ENCODE peak calls at places on chromosomes 11 and 22, in seven cellular contexts. One of them, this sample, is unnamed. For H3K27me3, the result is how much of the 10 kb centered on the place peaks cover.

GRCh38 chr11:118628432-118628831 is 21.0 kb downstream of the PHLDB1 start:
- DNase-seq in right cardiac atrium: peak
- DNase-seq in brain microvascular endothelial cell: no peak
- DNase-seq in SJCRH30: no peak
- DNase-seq in CD4-positive, alpha-beta memory T cell: no peak
- DNase-seq in uterus: no peak
- DNase-seq in left ventricle myocardium inferior: peak
- DNase-seq in this sample: peak

GRCh38 chr11:36149538-36150242 is 139.5 kb downstream of the COMMD9 start:
- DNase-seq in SJCRH30: peak
- DNase-seq in brain microvascular endothelial cell: peak
- DNase-seq in uterus: peak
- DNase-seq in right cardiac atrium: no peak
- DNase-seq in CD4-positive, alpha-beta memory T cell: no peak
- DNase-seq in left ventricle myocardium inferior: no peak
- DNase-seq in this sample: no peak

GRCh38 chr11:64690235-64690634 is 32.8 kb downstream of the NRXN2 start:
- DNase-seq in uterus: no peak
- DNase-seq in right cardiac atrium: peak
- DNase-seq in brain microvascular endothelial cell: no peak
- DNase-seq in left ventricle myocardium inferior: peak
- DNase-seq in SJCRH30: no peak
- DNase-seq in CD4-positive, alpha-beta memory T cell: no peak
- DNase-seq in this sample: no peak

GRCh38 chr11:76445122-76446084 is 585 bp downstream of the EMSY start:
- DNase-seq in right cardiac atrium: peak
- DNase-seq in CD4-positive, alpha-beta memory T cell: peak
- DNase-seq in uterus: peak
- DNase-seq in brain microvascular endothelial cell: peak
- DNase-seq in SJCRH30: peak
- DNase-seq in left ventricle myocardium inferior: peak
- DNase-seq in this sample: peak

GRCh38 chr11:35752115-35752514 is 89.5 kb downstream of the TRIM44 start:
- DNase-seq in left ventricle myocardium inferior: no peak
- DNase-seq in CD4-positive, alpha-beta memory T cell: no peak
- DNase-seq in brain microvascular endothelial cell: peak
- DNase-seq in right cardiac atrium: no peak
- DNase-seq in uterus: no peak
- DNase-seq in SJCRH30: no peak
- DNase-seq in this sample: no peak

GRCh38 chr11:70876685-70877084 is 375.7 kb downstream of the SHANK2 start:
- DNase-seq in right cardiac atrium: no peak
- DNase-seq in CD4-positive, alpha-beta memory T cell: no peak
- DNase-seq in SJCRH30: no peak
- DNase-seq in uterus: no peak
- DNase-seq in left ventricle myocardium inferior: no peak
- DNase-seq in brain microvascular endothelial cell: no peak
- DNase-seq in this sample: no peak

GRCh38 chr11:60994450-60995135 is 23.1 kb downstream of the CD6 start:
- DNase-seq in SJCRH30: no peak
- DNase-seq in right cardiac atrium: no peak
- DNase-seq in left ventricle myocardium inferior: no peak
- DNase-seq in CD4-positive, alpha-beta memory T cell: no peak
- DNase-seq in uterus: no peak
- DNase-seq in brain microvascular endothelial cell: no peak
- DNase-seq in this sample: no peak

GRCh38 chr11:126175261-126175885 is 36.1 kb downstream of the RPUSD4 start:
- DNase-seq in brain microvascular endothelial cell: no peak
- DNase-seq in uterus: peak
- DNase-seq in SJCRH30: no peak
- DNase-seq in right cardiac atrium: peak
- DNase-seq in CD4-positive, alpha-beta memory T cell: no peak
- DNase-seq in left ventricle myocardium inferior: peak
- DNase-seq in this sample: no peak

GRCh38 chr11:1705121-1706052 is 8.4 kb downstream of the KRTAP5-6 start:
- DNase-seq in right cardiac atrium: no peak
- DNase-seq in SJCRH30: peak
- DNase-seq in brain microvascular endothelial cell: no peak
- DNase-seq in left ventricle myocardium inferior: no peak
- DNase-seq in CD4-positive, alpha-beta memory T cell: no peak
- DNase-seq in uterus: no peak
- DNase-seq in this sample: no peak

GRCh38 chr11:125141178-125141577 is 23.4 kb upstream of the PKNOX2 start:
- DNase-seq in brain microvascular endothelial cell: no peak
- DNase-seq in right cardiac atrium: no peak
- DNase-seq in uterus: no peak
- DNase-seq in left ventricle myocardium inferior: no peak
- DNase-seq in SJCRH30: no peak
- DNase-seq in CD4-positive, alpha-beta memory T cell: no peak
- DNase-seq in this sample: no peak

GRCh38 chr22:36659762-36660509 is 43.6 kb downstream of the CACNG2 start:
- DNase-seq in SJCRH30: peak
- DNase-seq in uterus: peak
- DNase-seq in CD4-positive, alpha-beta memory T cell: no peak
- DNase-seq in left ventricle myocardium inferior: peak
- DNase-seq in right cardiac atrium: peak
- DNase-seq in brain microvascular endothelial cell: peak
- DNase-seq in this sample: peak

GRCh38 chr11:103994111-103994510 is 42.3 kb upstream of the DDI1 start:
- DNase-seq in SJCRH30: no peak
- DNase-seq in CD4-positive, alpha-beta memory T cell: no peak
- DNase-seq in brain microvascular endothelial cell: no peak
- DNase-seq in right cardiac atrium: no peak
- DNase-seq in uterus: no peak
- DNase-seq in left ventricle myocardium inferior: no peak
- DNase-seq in this sample: no peak

GRCh38 chr11:26828291-26828690 is 106.4 kb upstream of the SLC5A12 start:
- DNase-seq in uterus: no peak
- DNase-seq in brain microvascular endothelial cell: no peak
- DNase-seq in right cardiac atrium: no peak
- DNase-seq in SJCRH30: no peak
- DNase-seq in left ventricle myocardium inferior: no peak
- DNase-seq in CD4-positive, alpha-beta memory T cell: no peak
- DNase-seq in this sample: no peak

GRCh38 chr11:113477321-113477720 is 2.1 kb upstream of the DRD2 start:
- DNase-seq in SJCRH30: peak
- DNase-seq in right cardiac atrium: no peak
- DNase-seq in uterus: no peak
- DNase-seq in brain microvascular endothelial cell: no peak
- DNase-seq in CD4-positive, alpha-beta memory T cell: no peak
- DNase-seq in left ventricle myocardium inferior: no peak
- DNase-seq in this sample: no peak

GRCh38 chr11:126585388-126586302 is 230.2 kb downstream of the ST3GAL4 start:
- DNase-seq in left ventricle myocardium inferior: peak
- DNase-seq in brain microvascular endothelial cell: peak
- DNase-seq in CD4-positive, alpha-beta memory T cell: no peak
- DNase-seq in uterus: peak
- DNase-seq in SJCRH30: peak
- DNase-seq in right cardiac atrium: peak
- DNase-seq in this sample: peak

GRCh38 chr11:128701086-128701485 is 7.2 kb downstream of the FLI1 start:
- DNase-seq in right cardiac atrium: no peak
- DNase-seq in brain microvascular endothelial cell: no peak
- DNase-seq in CD4-positive, alpha-beta memory T cell: no peak
- DNase-seq in left ventricle myocardium inferior: no peak
- DNase-seq in uterus: no peak
- DNase-seq in SJCRH30: no peak
- DNase-seq in this sample: no peak

GRCh38 chr11:6635082-6635932 is 16.1 kb upstream of the TPP1 start:
- DNase-seq in uterus: peak
- DNase-seq in brain microvascular endothelial cell: no peak
- DNase-seq in CD4-positive, alpha-beta memory T cell: no peak
- DNase-seq in right cardiac atrium: peak
- DNase-seq in left ventricle myocardium inferior: peak
- DNase-seq in SJCRH30: peak
- DNase-seq in this sample: peak

GRCh38 chr11:58070585-58070984 is 39.8 kb downstream of the OR6Q1 start:
- DNase-seq in brain microvascular endothelial cell: no peak
- DNase-seq in CD4-positive, alpha-beta memory T cell: no peak
- DNase-seq in SJCRH30: no peak
- DNase-seq in left ventricle myocardium inferior: no peak
- DNase-seq in uterus: no peak
- DNase-seq in right cardiac atrium: no peak
- DNase-seq in this sample: no peak

GRCh38 chr11:67484847-67485311 is 2.1 kb downstream of the AIP start:
- DNase-seq in uterus: no peak
- DNase-seq in left ventricle myocardium inferior: no peak
- DNase-seq in right cardiac atrium: peak
- DNase-seq in SJCRH30: no peak
- DNase-seq in CD4-positive, alpha-beta memory T cell: peak
- DNase-seq in brain microvascular endothelial cell: no peak
- DNase-seq in this sample: no peak

GRCh38 chr22:16608931-16609330 is 16.3 kb upstream of the CCT8L2 start:
- DNase-seq in SJCRH30: no peak
- DNase-seq in left ventricle myocardium inferior: no peak
- DNase-seq in right cardiac atrium: peak
- DNase-seq in brain microvascular endothelial cell: no peak
- DNase-seq in uterus: no peak
- DNase-seq in CD4-positive, alpha-beta memory T cell: no peak
- DNase-seq in this sample: no peak

GRCh38 chr11:70710192-70710965 is 312.1 kb downstream of the CTTN start:
- DNase-seq in CD4-positive, alpha-beta memory T cell: no peak
- DNase-seq in left ventricle myocardium inferior: no peak
- DNase-seq in uterus: no peak
- DNase-seq in SJCRH30: no peak
- DNase-seq in brain microvascular endothelial cell: no peak
- DNase-seq in right cardiac atrium: peak
- DNase-seq in this sample: no peak

GRCh38 chr22:38843716-38844660 is at the start of gene NPTXR:
- DNase-seq in right cardiac atrium: peak
- DNase-seq in CD4-positive, alpha-beta memory T cell: peak
- DNase-seq in left ventricle myocardium inferior: peak
- DNase-seq in uterus: no peak
- DNase-seq in brain microvascular endothelial cell: no peak
- DNase-seq in SJCRH30: peak
- DNase-seq in this sample: no peak

GRCh38 chr11:64284962-64285884 is at the start of gene GPR137:
- DNase-seq in SJCRH30: peak
- DNase-seq in CD4-positive, alpha-beta memory T cell: peak
- DNase-seq in uterus: peak
- DNase-seq in left ventricle myocardium inferior: peak
- DNase-seq in brain microvascular endothelial cell: peak
- DNase-seq in right cardiac atrium: peak
- DNase-seq in this sample: peak

GRCh38 chr22:31752096-31752847 is 1.5 kb upstream of the DEPDC5 start:
- DNase-seq in left ventricle myocardium inferior: no peak
- DNase-seq in brain microvascular endothelial cell: no peak
- DNase-seq in right cardiac atrium: no peak
- DNase-seq in CD4-positive, alpha-beta memory T cell: no peak
- DNase-seq in SJCRH30: no peak
- DNase-seq in uterus: no peak
- DNase-seq in this sample: no peak

GRCh38 chr11:76233936-76234703 is 27.8 kb upstream of the WNT11 start:
- DNase-seq in left ventricle myocardium inferior: peak
- DNase-seq in SJCRH30: peak
- DNase-seq in right cardiac atrium: peak
- DNase-seq in brain microvascular endothelial cell: no peak
- DNase-seq in CD4-positive, alpha-beta memory T cell: no peak
- DNase-seq in uterus: peak
- DNase-seq in this sample: peak

DNA sequence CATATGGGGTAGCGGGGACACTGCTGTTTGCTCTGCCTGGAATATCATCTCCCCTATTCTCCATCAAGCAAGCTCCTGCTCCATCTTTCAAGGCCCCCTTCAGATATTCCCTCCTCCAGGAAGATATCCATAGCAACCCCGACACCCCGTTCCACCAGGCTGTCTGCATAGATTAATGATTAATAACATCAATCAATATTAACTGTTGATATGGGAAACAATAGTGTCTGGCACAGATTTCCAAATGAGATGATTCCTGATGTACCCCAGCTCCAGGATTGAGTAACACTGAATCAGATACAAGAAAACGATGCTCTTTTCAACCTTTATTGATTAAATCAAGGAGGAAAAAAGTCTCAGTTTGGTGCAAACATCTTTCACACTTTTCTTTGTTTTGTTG is 7.5 kb upstream of the TPST2 start:
- DNase-seq in uterus: no peak
- DNase-seq in left ventricle myocardium inferior: no peak
- DNase-seq in CD4-positive, alpha-beta memory T cell: no peak
- DNase-seq in brain microvascular endothelial cell: no peak
- DNase-seq in SJCRH30: no peak
- DNase-seq in right cardiac atrium: no peak
- DNase-seq in this sample: no peak
- H3K27me3 ChIP-seq in uterus: under half
- H3K27me3 ChIP-seq in left ventricle myocardium inferior: under half
- H3K27me3 ChIP-seq in CD4-positive, alpha-beta memory T cell: under half
- H3K27me3 ChIP-seq in brain microvascular endothelial cell: under half
- H3K27me3 ChIP-seq in SJCRH30: under half
- H3K27me3 ChIP-seq in right cardiac atrium: under half
- H3K27me3 ChIP-seq in this sample: under half

GRCh38 chr11:44303401-44303938 is 6.5 kb downstream of the ALX4 start:
- DNase-seq in left ventricle myocardium inferior: no peak
- DNase-seq in brain microvascular endothelial cell: no peak
- DNase-seq in uterus: no peak
- DNase-seq in right cardiac atrium: no peak
- DNase-seq in SJCRH30: no peak
- DNase-seq in CD4-positive, alpha-beta memory T cell: no peak
- DNase-seq in this sample: no peak

GRCh38 chr11:44298862-44299261 is 11.1 kb downstream of the ALX4 start:
- DNase-seq in left ventricle myocardium inferior: no peak
- DNase-seq in SJCRH30: no peak
- DNase-seq in CD4-positive, alpha-beta memory T cell: no peak
- DNase-seq in uterus: no peak
- DNase-seq in brain microvascular endothelial cell: no peak
- DNase-seq in right cardiac atrium: no peak
- DNase-seq in this sample: no peak

GRCh38 chr11:44300881-44301855 is 8.8 kb downstream of the ALX4 start:
- DNase-seq in SJCRH30: peak
- DNase-seq in CD4-positive, alpha-beta memory T cell: no peak
- DNase-seq in uterus: no peak
- DNase-seq in brain microvascular endothelial cell: no peak
- DNase-seq in right cardiac atrium: no peak
- DNase-seq in left ventricle myocardium inferior: no peak
- DNase-seq in this sample: no peak

GRCh38 chr11:44304091-44305084 is 5.6 kb downstream of the ALX4 start:
- DNase-seq in CD4-positive, alpha-beta memory T cell: no peak
- DNase-seq in uterus: no peak
- DNase-seq in SJCRH30: no peak
- DNase-seq in brain microvascular endothelial cell: peak
- DNase-seq in right cardiac atrium: no peak
- DNase-seq in left ventricle myocardium inferior: no peak
- DNase-seq in this sample: no peak

GRCh38 chr11:44301856-44302231 is 8.1 kb downstream of the ALX4 start:
- DNase-seq in brain microvascular endothelial cell: peak
- DNase-seq in uterus: no peak
- DNase-seq in left ventricle myocardium inferior: no peak
- DNase-seq in CD4-positive, alpha-beta memory T cell: no peak
- DNase-seq in right cardiac atrium: no peak
- DNase-seq in SJCRH30: peak
- DNase-seq in this sample: no peak
- H3K27me3 ChIP-seq in brain microvascular endothelial cell: half or more
- H3K27me3 ChIP-seq in uterus: under half
- H3K27me3 ChIP-seq in left ventricle myocardium inferior: half or more
- H3K27me3 ChIP-seq in CD4-positive, alpha-beta memory T cell: under half
- H3K27me3 ChIP-seq in right cardiac atrium: under half
- H3K27me3 ChIP-seq in SJCRH30: under half
- H3K27me3 ChIP-seq in this sample: under half

GRCh38 chr11:69703711-69704507 is at the start of gene FGF19:
- DNase-seq in left ventricle myocardium inferior: no peak
- DNase-seq in right cardiac atrium: peak
- DNase-seq in uterus: no peak
- DNase-seq in SJCRH30: no peak
- DNase-seq in brain microvascular endothelial cell: no peak
- DNase-seq in CD4-positive, alpha-beta memory T cell: no peak
- DNase-seq in this sample: no peak
- H3K27me3 ChIP-seq in left ventricle myocardium inferior: half or more
- H3K27me3 ChIP-seq in right cardiac atrium: under half
- H3K27me3 ChIP-seq in uterus: under half
- H3K27me3 ChIP-seq in SJCRH30: under half
- H3K27me3 ChIP-seq in brain microvascular endothelial cell: half or more
- H3K27me3 ChIP-seq in CD4-positive, alpha-beta memory T cell: under half
- H3K27me3 ChIP-seq in this sample: half or more

GRCh38 chr22:22093743-22094142 is 111.2 kb upstream of the TOP3B start:
- DNase-seq in brain microvascular endothelial cell: no peak
- DNase-seq in CD4-positive, alpha-beta memory T cell: no peak
- DNase-seq in uterus: no peak
- DNase-seq in SJCRH30: no peak
- DNase-seq in left ventricle myocardium inferior: no peak
- DNase-seq in right cardiac atrium: no peak
- DNase-seq in this sample: no peak
- H3K27me3 ChIP-seq in brain microvascular endothelial cell: half or more
- H3K27me3 ChIP-seq in CD4-positive, alpha-beta memory T cell: under half
- H3K27me3 ChIP-seq in uterus: under half
- H3K27me3 ChIP-seq in SJCRH30: under half
- H3K27me3 ChIP-seq in left ventricle myocardium inferior: half or more
- H3K27me3 ChIP-seq in right cardiac atrium: under half
- H3K27me3 ChIP-seq in this sample: under half

This sample was measured in heart left ventricle.